ENCODE peak calls at places on chromosomes 13 and 19, in nine cellular contexts. X is left ventricle myocardium superior, I is NCI-H1092 treated with DMSO at 0.1 percent for 48 hours, N is mucosa of descending colon, W is sigmoid colon, Z is cardiac muscle cell, P is A549, C is C1 segment of cervical spinal cord, U is fibroblast of mammary gland. J is an unnamed sample.

GRCh38 chr19:35279374-35279773 is 3.0 kb upstream of the HAMP start:
- DNase-seq in X (no peak), I (no peak), N (no peak), W (no peak), Z (no peak), P (no peak), C (no peak), U (no peak), J (no peak)

GRCh38 chr13:90118467-90119071 is 1228.9 kb upstream of the MIR17HG start:
- DNase-seq in X (no peak), I (no peak), N (no peak), W (no peak), Z (no peak), P (no peak), C (no peak), U (no peak), J (no peak)

GRCh38 chr19:41575998-41576397 is at the start of gene CEACAM21:
- DNase-seq in X (peak; percentile 64), I (no peak), N (peak; percentile 48), W (no peak), Z (no peak), P (no peak), C (peak; percentile 39), U (no peak), J (no peak)

GRCh38 chr19:7928334-7928706 is 2.4 kb upstream of the CTXN1 start:
- DNase-seq in X (peak; percentile 33), I (no peak), N (no peak), W (no peak), Z (no peak), P (no peak), C (no peak), U (peak; percentile 43), J (no peak)

GRCh38 chr13:41061914-41062837 is 867 bp downstream of the WBP4 start:
- DNase-seq in X (no peak), I (no peak), N (no peak), W (no peak), Z (peak; percentile 79), P (no peak), C (no peak), U (peak; percentile 71), J (peak; percentile 80)

GRCh38 chr13:94481966-94482365 is 2.5 kb upstream of the DCT start:
- DNase-seq in X (peak; percentile 44), I (no peak), N (no peak), W (no peak), Z (no peak), P (peak; percentile 20), C (no peak), U (peak; percentile 89), J (peak; percentile 72)

GRCh38 chr13:44259045-44260042 is 114.3 kb upstream of the SERP2 start:
- DNase-seq in X (no peak), I (peak; percentile 48), N (no peak), W (no peak), Z (no peak), P (peak; percentile 32), C (no peak), U (peak; percentile 61), J (peak; percentile 68)

GRCh38 chr13:83940742-83941141 is 58.5 kb upstream of the SLITRK1 start:
- DNase-seq in X (no peak), I (no peak), N (no peak), W (no peak), Z (no peak), P (no peak), C (no peak), U (peak; percentile 57), J (peak; percentile 25)

GRCh38 chr19:14556662-14557188 is 15.1 kb downstream of the NDUFB7 start:
- DNase-seq in X (peak; percentile 87), I (peak; percentile 5), N (peak; percentile 83), W (peak; percentile 76), Z (peak; percentile 85), P (peak; percentile 83), C (peak; percentile 84), U (peak; percentile 80), J (peak; percentile 86)

GRCh38 chr13:43360911-43361605 is 337.7 kb downstream of the DNAJC15 start:
- DNase-seq in X (no peak), I (no peak), N (no peak), W (no peak), Z (no peak), P (no peak), C (no peak), U (no peak), J (peak; percentile 65)

GRCh38 chr19:34639491-34640085 is 37.4 kb downstream of the SCGB2B2 start:
- DNase-seq in X (peak; percentile 38), I (peak; percentile 59), N (no peak), W (no peak), Z (peak; percentile 58), P (peak; percentile 88), C (peak; percentile 26), U (peak; percentile 75), J (peak; percentile 83)

GRCh38 chr13:30872685-30873443 is 33.2 kb upstream of the MEDAG start:
- DNase-seq in X (peak; percentile 41), I (no peak), N (no peak), W (peak; percentile 85), Z (no peak), P (no peak), C (no peak), U (peak; percentile 93), J (peak; percentile 91)

GRCh38 chr19:44839272-44839671 is 6.8 kb upstream of the NECTIN2 start:
- DNase-seq in X (no peak), I (no peak), N (no peak), W (no peak), Z (no peak), P (no peak), C (no peak), U (no peak), J (no peak)

GRCh38 chr19:15195987-15196682 is 4.7 kb downstream of the NOTCH3 start:
- DNase-seq in X (no peak), I (no peak), N (peak; percentile 92), W (no peak), Z (peak; percentile 53), P (no peak), C (no peak), U (no peak), J (no peak)

GRCh38 chr19:12806242-12807131 is at the start of gene RNASEH2A:
- DNase-seq in X (peak; percentile 96), I (peak; percentile 88), N (peak; percentile 93), W (peak; percentile 94), Z (peak; percentile 94), P (peak; percentile 86), C (peak; percentile 86), U (peak; percentile 87), J (peak; percentile 93)

GRCh38 chr19:49837009-49837310 is 14.0 kb upstream of the PTOV1 start:
- DNase-seq in X (no peak), I (no peak), N (no peak), W (no peak), Z (no peak), P (no peak), C (no peak), U (no peak), J (no peak)

GRCh38 chr13:60959427-60959826 is 456.2 kb downstream of the PCDH20 start:
- DNase-seq in X (no peak), I (no peak), N (no peak), W (no peak), Z (no peak), P (no peak), C (no peak), U (no peak), J (no peak)

GRCh38 chr19:48659768-48660167 is 13.0 kb downstream of the NTN5 start:
- DNase-seq in X (no peak), I (no peak), N (no peak), W (no peak), Z (no peak), P (peak; percentile 61), C (no peak), U (peak; percentile 20), J (peak; percentile 41)

GRCh38 chr13:93180376-93180966 is 46.1 kb upstream of the GPC6 start:
- DNase-seq in X (no peak), I (no peak), N (no peak), W (no peak), Z (no peak), P (no peak), C (no peak), U (peak; percentile 24), J (peak; percentile 64)

GRCh38 chr13:20997301-20998061 is 63.9 kb downstream of the LATS2 start:
- DNase-seq in X (peak; percentile 75), I (no peak), N (no peak), W (no peak), Z (no peak), P (no peak), C (no peak), U (peak; percentile 94), J (peak; percentile 96)

GRCh38 chr19:18460313-18460712 is 22.4 kb upstream of the ISYNA1 start:
- DNase-seq in X (peak; percentile 83), I (no peak), N (peak; percentile 65), W (peak; percentile 94), Z (no peak), P (no peak), C (no peak), U (peak; percentile 90), J (peak; percentile 78)

GRCh38 chr19:18419195-18419698 is at the start of gene SSBP4:
- DNase-seq in X (peak; percentile 87), I (peak; percentile 73), N (peak; percentile 86), W (no peak), Z (peak; percentile 83), P (peak; percentile 79), C (peak; percentile 83), U (peak; percentile 64), J (peak; percentile 81)

GRCh38 chr19:6108721-6109633 is 1.3 kb downstream of the RFX2 start:
- DNase-seq in X (peak; percentile 71), I (peak; percentile 47), N (peak; percentile 70), W (peak; percentile 90), Z (no peak), P (peak; percentile 37), C (no peak), U (peak; percentile 59), J (peak; percentile 75)

GRCh38 chr19:40238775-40239174 is 12.3 kb upstream of the CCNP start:
- DNase-seq in X (no peak), I (no peak), N (no peak), W (no peak), Z (no peak), P (no peak), C (no peak), U (no peak), J (no peak)

GRCh38 chr13:56706485-56706884 is 434.2 kb upstream of the PRR20A start:
- DNase-seq in X (no peak), I (no peak), N (no peak), W (no peak), Z (no peak), P (no peak), C (no peak), U (no peak), J (no peak)

GRCh38 chr19:23509686-23510450 is 114.6 kb upstream of the ZNF91 start:
- DNase-seq in X (no peak), I (no peak), N (no peak), W (no peak), Z (no peak), P (no peak), C (no peak), U (no peak), J (no peak)

GRCh38 chr13:37729876-37730275 is 131.3 kb upstream of the POSTN start:
- DNase-seq in X (no peak), I (no peak), N (no peak), W (no peak), Z (no peak), P (no peak), C (no peak), U (no peak), J (no peak)

GRCh38 chr19:18633321-18633720 is 3.5 kb upstream of the KLHL26 start:
- DNase-seq in X (no peak), I (no peak), N (peak; percentile 56), W (no peak), Z (no peak), P (no peak), C (no peak), U (no peak), J (no peak)

GRCh38 chr19:6423499-6424189 is 967 bp downstream of the KHSRP start:
- DNase-seq in X (no peak), I (no peak), N (peak; percentile 51), W (peak; percentile 67), Z (peak; percentile 72), P (no peak), C (peak; percentile 38), U (peak; percentile 49), J (peak; percentile 55)

GRCh38 chr13:46295531-46296464 is 84.1 kb downstream of the LRRC63 start:
- DNase-seq in X (peak; percentile 27), I (no peak), N (no peak), W (no peak), Z (no peak), P (no peak), C (no peak), U (peak; percentile 98), J (peak; percentile 98)

GRCh38 chr19:771332-771785 is 20.4 kb downstream of the MISP start:
- DNase-seq in X (peak; percentile 55), I (no peak), N (peak; percentile 49), W (no peak), Z (peak; percentile 60), P (peak; percentile 81), C (no peak), U (peak; percentile 55), J (peak; percentile 68)

J was measured in fibroblast of pulmonary artery.